ENCODE peak calls at places on chromosomes 16 and 17, in five cellular contexts. One of them, this sample, is unnamed.

GRCh38 chr16:4734063-4734729 is at the start of the genes ANKS3 and DNAAF8:
- DNase-seq in stimulated activated CD8-positive, alpha-beta memory T cell treated with anti-CD3 and anti-CD28 coated beads, Interleukin-12 subunit alpha, Interleukin-12 subunit beta, amount 100 ng/mL, for 4 hours: peak
- DNase-seq in ascending aorta: peak
- DNase-seq in NCI-H2081: peak
- DNase-seq in right lobe of liver: peak
- DNase-seq in this sample: peak

GRCh38 chr17:60135160-60135950 is 14.4 kb upstream of the CA4 start:
- DNase-seq in right lobe of liver: peak
- DNase-seq in NCI-H2081: peak
- DNase-seq in ascending aorta: peak
- DNase-seq in stimulated activated CD8-positive, alpha-beta memory T cell treated with anti-CD3 and anti-CD28 coated beads, Interleukin-12 subunit alpha, Interleukin-12 subunit beta, amount 100 ng/mL, for 4 hours: peak
- DNase-seq in this sample: peak

GRCh38 chr16:70706948-70707465 is 21.2 kb upstream of the MTSS2 start:
- DNase-seq in stimulated activated CD8-positive, alpha-beta memory T cell treated with anti-CD3 and anti-CD28 coated beads, Interleukin-12 subunit alpha, Interleukin-12 subunit beta, amount 100 ng/mL, for 4 hours: no peak
- DNase-seq in ascending aorta: no peak
- DNase-seq in NCI-H2081: no peak
- DNase-seq in right lobe of liver: no peak
- DNase-seq in this sample: peak

GRCh38 chr16:55102077-55102476 is 171.4 kb downstream of the IRX5 start:
- DNase-seq in right lobe of liver: no peak
- DNase-seq in NCI-H2081: no peak
- DNase-seq in ascending aorta: no peak
- DNase-seq in stimulated activated CD8-positive, alpha-beta memory T cell treated with anti-CD3 and anti-CD28 coated beads, Interleukin-12 subunit alpha, Interleukin-12 subunit beta, amount 100 ng/mL, for 4 hours: no peak
- DNase-seq in this sample: no peak

GRCh38 chr17:80065478-80066170 is 29.2 kb downstream of the CCDC40 start:
- DNase-seq in right lobe of liver: no peak
- DNase-seq in ascending aorta: no peak
- DNase-seq in NCI-H2081: no peak
- DNase-seq in stimulated activated CD8-positive, alpha-beta memory T cell treated with anti-CD3 and anti-CD28 coated beads, Interleukin-12 subunit alpha, Interleukin-12 subunit beta, amount 100 ng/mL, for 4 hours: no peak
- DNase-seq in this sample: no peak

GRCh38 chr16:86092586-86093480 is 193.9 kb downstream of the IRF8 start:
- DNase-seq in NCI-H2081: no peak
- DNase-seq in right lobe of liver: no peak
- DNase-seq in ascending aorta: no peak
- DNase-seq in stimulated activated CD8-positive, alpha-beta memory T cell treated with anti-CD3 and anti-CD28 coated beads, Interleukin-12 subunit alpha, Interleukin-12 subunit beta, amount 100 ng/mL, for 4 hours: no peak
- DNase-seq in this sample: peak

GRCh38 chr16:1466968-1467521 is 7.8 kb downstream of the CLCN7 start:
- DNase-seq in NCI-H2081: no peak
- DNase-seq in stimulated activated CD8-positive, alpha-beta memory T cell treated with anti-CD3 and anti-CD28 coated beads, Interleukin-12 subunit alpha, Interleukin-12 subunit beta, amount 100 ng/mL, for 4 hours: no peak
- DNase-seq in right lobe of liver: no peak
- DNase-seq in ascending aorta: no peak
- DNase-seq in this sample: no peak

GRCh38 chr17:76337413-76337777 is 16.3 kb downstream of the PRPSAP1 start:
- DNase-seq in NCI-H2081: no peak
- DNase-seq in ascending aorta: no peak
- DNase-seq in right lobe of liver: no peak
- DNase-seq in stimulated activated CD8-positive, alpha-beta memory T cell treated with anti-CD3 and anti-CD28 coated beads, Interleukin-12 subunit alpha, Interleukin-12 subunit beta, amount 100 ng/mL, for 4 hours: no peak
- DNase-seq in this sample: peak

GRCh38 chr17:31595076-31595475 is 203.6 kb downstream of the RAB11FIP4 start:
- DNase-seq in ascending aorta: no peak
- DNase-seq in right lobe of liver: no peak
- DNase-seq in NCI-H2081: no peak
- DNase-seq in stimulated activated CD8-positive, alpha-beta memory T cell treated with anti-CD3 and anti-CD28 coated beads, Interleukin-12 subunit alpha, Interleukin-12 subunit beta, amount 100 ng/mL, for 4 hours: no peak
- DNase-seq in this sample: no peak

GRCh38 chr17:75031972-75032895 is 14.5 kb downstream of the ATP5PD start:
- DNase-seq in ascending aorta: peak
- DNase-seq in right lobe of liver: peak
- DNase-seq in stimulated activated CD8-positive, alpha-beta memory T cell treated with anti-CD3 and anti-CD28 coated beads, Interleukin-12 subunit alpha, Interleukin-12 subunit beta, amount 100 ng/mL, for 4 hours: peak
- DNase-seq in NCI-H2081: peak
- DNase-seq in this sample: peak

This sample was measured in tibial artery.